ENCODE peak calls at places on chromosomes 5 and 9, in six cellular contexts. W is right atrium auricular region, X is SJCRH30, L is iPS DF 6.9, Q is heart right ventricle, H is colonic mucosa. C is an unnamed sample.

GRCh38 chr5:137753986-137754235 is 252 bp downstream of the HNRNPA0 start:
- DNase-seq in H (no peak), W (no peak), Q (no peak), X (no peak), L (no peak), C (no peak)

GRCh38 chr9:73655831-73656230 is 504.2 kb downstream of the ANXA1 start:
- DNase-seq in L (no peak), Q (no peak), X (no peak), W (no peak), H (no peak), C (no peak)

GRCh38 chr5:129098488-129099183 is 4.1 kb downstream of the ISOC1 start:
- DNase-seq in H (no peak), W (no peak), L (no peak), X (peak; percentile 35), Q (no peak), C (no peak)

GRCh38 chr9:8251566-8251965 is 452.0 kb upstream of the DMAC1 start:
- DNase-seq in H (no peak), W (no peak), X (no peak), L (no peak), Q (no peak), C (no peak)

GRCh38 chr5:125526940-125527339 is 780.5 kb upstream of the ZNF608 start:
- DNase-seq in H (no peak), W (no peak), X (no peak), L (no peak), Q (no peak), C (no peak)

GRCh38 chr5:78591972-78592700 is 56.4 kb downstream of the LHFPL2 start:
- DNase-seq in W (no peak), L (no peak), H (no peak), X (no peak), Q (no peak), C (no peak)

GRCh38 chr5:177303121-177303924 is at the start of the genes PRELID1 and RAB24:
- DNase-seq in H (peak; percentile 90), W (peak; percentile 87), L (no peak), X (peak; percentile 91), Q (peak; percentile 91), C (peak; percentile 62)

GRCh38 chr5:149915392-149916260 is 29.0 kb downstream of the PDE6A start:
- DNase-seq in Q (no peak), X (no peak), L (no peak), H (no peak), W (no peak), C (no peak)

GRCh38 chr5:126358525-126358924 is 64.7 kb upstream of the GRAMD2B start:
- DNase-seq in H (no peak), L (no peak), Q (no peak), X (peak; percentile 56), W (no peak), C (no peak)

GRCh38 chr9:88418025-88418424 is 29.8 kb downstream of the SPIN1 start:
- DNase-seq in H (no peak), X (no peak), L (peak; percentile 48), W (no peak), Q (no peak), C (no peak)

GRCh38 chr9:128333368-128333969 is 6.9 kb upstream of the SLC27A4 start:
- DNase-seq in X (no peak), H (no peak), W (no peak), Q (no peak), L (no peak), C (no peak)

GRCh38 chr9:134642385-134643181 is 980 bp downstream of the COL5A1 start:
- DNase-seq in L (no peak), Q (peak; percentile 62), X (peak; percentile 74), W (peak; percentile 80), H (peak; percentile 59), C (no peak)

GRCh38 chr5:1513326-1514026 is 10.3 kb downstream of the LPCAT1 start:
- DNase-seq in W (peak; percentile 53), L (no peak), H (no peak), Q (no peak), X (no peak), C (peak; percentile 1)

GRCh38 chr5:68250662-68251298 is 35.2 kb downstream of the PIK3R1 start:
- DNase-seq in W (no peak), L (no peak), H (no peak), Q (no peak), X (no peak), C (no peak)

GRCh38 chr9:133835273-133835901 is 97.2 kb upstream of the SARDH start:
- DNase-seq in H (no peak), Q (no peak), L (no peak), W (no peak), X (peak; percentile 83), C (no peak)

GRCh38 chr9:129422032-129422842 is 198.7 kb downstream of the C9orf50 start:
- DNase-seq in W (no peak), X (no peak), Q (no peak), H (no peak), L (no peak), C (no peak)

GRCh38 chr5:77397686-77398300 is 94.3 kb downstream of the WDR41 start:
- DNase-seq in H (no peak), Q (no peak), X (no peak), W (no peak), L (no peak), C (no peak)

GRCh38 chr5:10935536-10935935 is 174.5 kb upstream of the DAP start:
- DNase-seq in Q (no peak), L (no peak), W (no peak), X (no peak), H (no peak), C (no peak)

GRCh38 chr9:85743290-85744128 is 1.8 kb upstream of the AGTPBP1 start:
- DNase-seq in Q (no peak), W (no peak), L (no peak), X (peak; percentile 62), H (peak; percentile 56), C (no peak)

GRCh38 chr9:127199001-127199791 is 65.4 kb upstream of the GARNL3 start:
- DNase-seq in H (peak; percentile 84), W (peak; percentile 91), X (peak; percentile 93), Q (peak; percentile 80), L (peak; percentile 80), C (peak; percentile 46)

GRCh38 chr5:132810605-132811004 is 2.5 kb upstream of the SOWAHA start:
- DNase-seq in L (no peak), H (no peak), Q (no peak), W (no peak), X (no peak), C (no peak)

GRCh38 chr5:18566671-18567070 is 932.4 kb downstream of the TAF11L14 start:
- DNase-seq in X (no peak), Q (no peak), W (no peak), L (no peak), H (no peak), C (no peak)

GRCh38 chr5:89353837-89354551 is 471.0 kb upstream of the MEF2C start:
- DNase-seq in Q (no peak), H (no peak), W (no peak), X (no peak), L (no peak), C (no peak)

GRCh38 chr9:135888126-135888765 is 19.1 kb downstream of the CAMSAP1 start:
- DNase-seq in L (no peak), H (no peak), Q (no peak), X (no peak), W (no peak), C (no peak)

GRCh38 chr5:16540421-16540820 is 74.8 kb upstream of the ZNF622 start:
- DNase-seq in W (no peak), Q (no peak), X (no peak), L (no peak), H (no peak), C (no peak)

GRCh38 chr5:1101991-1102713 is 9.7 kb downstream of the SLC12A7 start:
- DNase-seq in W (no peak), H (no peak), L (no peak), X (peak; percentile 87), Q (no peak), C (no peak)

GRCh38 chr9:126306071-126306647 is 20.5 kb upstream of the MVB12B start:
- DNase-seq in X (no peak), Q (no peak), W (no peak), H (no peak), L (no peak), C (no peak)

GRCh38 chr5:58933891-58934628 is 351.2 kb downstream of the RAB3C start:
- DNase-seq in Q (no peak), W (no peak), X (no peak), H (no peak), L (no peak), C (no peak)

GRCh38 chr5:116448450-116448849 is 126.2 kb downstream of the SEMA6A start:
- DNase-seq in H (no peak), Q (no peak), W (no peak), L (no peak), X (no peak), C (no peak)

GRCh38 chr9:89597711-89598707 is 6.8 kb upstream of the GADD45G start:
- DNase-seq in Q (no peak), H (peak; percentile 75), X (peak; percentile 87), L (no peak), W (no peak), C (no peak)

GRCh38 chr5:41404757-41405156 is 105.6 kb downstream of the PLCXD3 start:
- DNase-seq in L (no peak), H (no peak), W (no peak), X (no peak), Q (no peak), C (no peak)

GRCh38 chr9:127185931-127186781 is 63.7 kb upstream of the ANGPTL2 start:
- DNase-seq in H (peak; percentile 49), Q (peak; percentile 83), X (peak; percentile 75), W (peak; percentile 97), L (no peak), C (peak; percentile 88)

GRCh38 chr5:36724429-36725332 is 118.3 kb downstream of the SLC1A3 start:
- DNase-seq in H (peak; percentile 46), Q (peak; percentile 23), L (no peak), W (no peak), X (peak; percentile 61), C (no peak)

GRCh38 chr5:17852701-17853100 is 218.4 kb downstream of the TAF11L14 start:
- DNase-seq in X (no peak), W (no peak), H (no peak), Q (no peak), L (no peak), C (no peak)

GRCh38 chr5:115372121-115372520 is 75.7 kb upstream of the CCDC112 start:
- DNase-seq in L (no peak), X (no peak), W (no peak), H (no peak), Q (no peak), C (no peak)

GRCh38 chr5:97365918-97366317 is 182.9 kb upstream of the RIOK2 start:
- DNase-seq in Q (no peak), X (no peak), L (no peak), W (no peak), H (no peak), C (no peak)
- H3K4me3 ChIP-seq in Q (no peak overlapping the region), X (no peak overlapping the region), L (no peak overlapping the region), W (no peak overlapping the region), H (no peak overlapping the region), C (no peak overlapping the region)

GRCh38 chr9:96769989-96770388 is 7.9 kb downstream of the ZNF510 start:
- DNase-seq in L (no peak), W (no peak), X (peak; percentile 10), H (no peak), Q (no peak), C (no peak)
- H3K9me3 ChIP-seq in L (no peaks in the 10 kb centered on the region), W (peaks cover 67% of the 10 kb centered on the region), X (peaks cover 40% of the 10 kb centered on the region), H (no peaks in the 10 kb centered on the region), Q (no peaks in the 10 kb centered on the region), C (peaks cover 66% of the 10 kb centered on the region)

GRCh38 chr5:180618487-180618829 is 27.2 kb upstream of the SCGB3A1 start:
- DNase-seq in Q (no peak), W (no peak), X (no peak), L (no peak), H (no peak), C (no peak)
- H3K27ac ChIP-seq in Q (no peak overlapping the region), W (no peak overlapping the region), X (no peak overlapping the region), L (no peak overlapping the region), H (no peak overlapping the region), C (no peak overlapping the region)

GRCh38 chr9:132020845-132021510 is 58.7 kb downstream of the MED27 start:
- DNase-seq in X (no peak), W (no peak), L (no peak), H (no peak), Q (no peak), C (no peak)
- H3K4me3 ChIP-seq in X (no peak overlapping the region), W (no peak overlapping the region), L (no peak overlapping the region), H (no peak overlapping the region), Q (no peak overlapping the region), C (no peak overlapping the region)